ENCODE peak calls at places on chromosomes 12 and 14, in eight cellular contexts. One of them, this sample, is unnamed.

GRCh38 chr12:4270016-4270669 is 3.4 kb upstream of the CCND2 start:
- DNase-seq in cardiac fibroblast: no peak
- DNase-seq in left ventricle myocardium inferior: no peak
- DNase-seq in A549: no peak
- DNase-seq in CD8-positive, alpha-beta memory T cell: peak; percentile 26
- DNase-seq in colonic mucosa: peak; percentile 82
- DNase-seq in NB4: no peak
- DNase-seq in fibroblast of lung: no peak
- DNase-seq in this sample: no peak

GRCh38 chr14:19801118-19801464 is 2.5 kb upstream of the OR4N2 start:
- DNase-seq in colonic mucosa: no peak
- DNase-seq in A549: no peak
- DNase-seq in cardiac fibroblast: no peak
- DNase-seq in NB4: no peak
- DNase-seq in left ventricle myocardium inferior: no peak
- DNase-seq in fibroblast of lung: no peak
- DNase-seq in CD8-positive, alpha-beta memory T cell: no peak
- DNase-seq in this sample: no peak

GRCh38 chr12:4281173-4281654 is 7.7 kb downstream of the CCND2 start:
- DNase-seq in A549: no peak
- DNase-seq in cardiac fibroblast: peak; percentile 35
- DNase-seq in NB4: no peak
- DNase-seq in colonic mucosa: peak; percentile 48
- DNase-seq in left ventricle myocardium inferior: no peak
- DNase-seq in fibroblast of lung: peak; percentile 40
- DNase-seq in CD8-positive, alpha-beta memory T cell: no peak
- DNase-seq in this sample: no peak

GRCh38 chr12:66050283-66050576 is 80.3 kb downstream of the LLPH start:
- DNase-seq in A549: no peak
- DNase-seq in fibroblast of lung: no peak
- DNase-seq in cardiac fibroblast: no peak
- DNase-seq in NB4: no peak
- DNase-seq in colonic mucosa: no peak
- DNase-seq in CD8-positive, alpha-beta memory T cell: no peak
- DNase-seq in left ventricle myocardium inferior: no peak
- DNase-seq in this sample: no peak

GRCh38 chr14:54108481-54109471 is 152.2 kb upstream of the BMP4 start:
- DNase-seq in A549: no peak
- DNase-seq in CD8-positive, alpha-beta memory T cell: no peak
- DNase-seq in cardiac fibroblast: peak; percentile 90
- DNase-seq in fibroblast of lung: peak; percentile 47
- DNase-seq in NB4: no peak
- DNase-seq in left ventricle myocardium inferior: no peak
- DNase-seq in colonic mucosa: no peak
- DNase-seq in this sample: peak; percentile 44

GRCh38 chr12:9319044-9319841 is 111.0 kb upstream of the PZP start:
- DNase-seq in colonic mucosa: no peak
- DNase-seq in A549: no peak
- DNase-seq in CD8-positive, alpha-beta memory T cell: no peak
- DNase-seq in NB4: no peak
- DNase-seq in cardiac fibroblast: peak; percentile 11
- DNase-seq in fibroblast of lung: peak; percentile 30
- DNase-seq in left ventricle myocardium inferior: no peak
- DNase-seq in this sample: no peak

GRCh38 chr12:82783456-82783855 is 96.8 kb downstream of the TMTC2 start:
- DNase-seq in colonic mucosa: no peak
- DNase-seq in fibroblast of lung: no peak
- DNase-seq in CD8-positive, alpha-beta memory T cell: no peak
- DNase-seq in cardiac fibroblast: no peak
- DNase-seq in A549: no peak
- DNase-seq in NB4: no peak
- DNase-seq in left ventricle myocardium inferior: no peak
- DNase-seq in this sample: no peak

GRCh38 chr12:2027379-2027778 is 23.1 kb upstream of the DCP1B start:
- DNase-seq in colonic mucosa: no peak
- DNase-seq in cardiac fibroblast: peak; percentile 22
- DNase-seq in left ventricle myocardium inferior: no peak
- DNase-seq in fibroblast of lung: no peak
- DNase-seq in A549: no peak
- DNase-seq in CD8-positive, alpha-beta memory T cell: no peak
- DNase-seq in NB4: no peak
- DNase-seq in this sample: no peak

GRCh38 chr14:64602826-64603225 is 53.1 kb downstream of the PPP1R36 start:
- DNase-seq in NB4: no peak
- DNase-seq in cardiac fibroblast: no peak
- DNase-seq in fibroblast of lung: no peak
- DNase-seq in colonic mucosa: no peak
- DNase-seq in left ventricle myocardium inferior: no peak
- DNase-seq in CD8-positive, alpha-beta memory T cell: no peak
- DNase-seq in A549: no peak
- DNase-seq in this sample: no peak

GRCh38 chr12:26196424-26196722 is 1.0 kb downstream of the SSPN start:
- DNase-seq in cardiac fibroblast: no peak
- DNase-seq in A549: no peak
- DNase-seq in CD8-positive, alpha-beta memory T cell: no peak
- DNase-seq in colonic mucosa: no peak
- DNase-seq in left ventricle myocardium inferior: no peak
- DNase-seq in fibroblast of lung: peak; percentile 48
- DNase-seq in NB4: no peak
- DNase-seq in this sample: no peak

GRCh38 chr12:509494-509893 is 49.8 kb downstream of the B4GALNT3 start:
- DNase-seq in colonic mucosa: peak; percentile 64
- DNase-seq in cardiac fibroblast: peak; percentile 28
- DNase-seq in A549: no peak
- DNase-seq in fibroblast of lung: no peak
- DNase-seq in left ventricle myocardium inferior: no peak
- DNase-seq in NB4: no peak
- DNase-seq in CD8-positive, alpha-beta memory T cell: no peak
- DNase-seq in this sample: no peak

GRCh38 chr12:82555699-82556098 is 131.0 kb upstream of the TMTC2 start:
- DNase-seq in left ventricle myocardium inferior: no peak
- DNase-seq in NB4: no peak
- DNase-seq in CD8-positive, alpha-beta memory T cell: no peak
- DNase-seq in A549: no peak
- DNase-seq in cardiac fibroblast: peak; percentile 7
- DNase-seq in fibroblast of lung: no peak
- DNase-seq in colonic mucosa: no peak
- DNase-seq in this sample: no peak

GRCh38 chr14:101065246-101065645 is 161.7 kb upstream of the RTL1 start:
- DNase-seq in fibroblast of lung: no peak
- DNase-seq in A549: no peak
- DNase-seq in cardiac fibroblast: no peak
- DNase-seq in colonic mucosa: no peak
- DNase-seq in left ventricle myocardium inferior: no peak
- DNase-seq in CD8-positive, alpha-beta memory T cell: no peak
- DNase-seq in NB4: no peak
- DNase-seq in this sample: no peak

GRCh38 chr14:22065372-22065771 is 391.8 kb upstream of the OR4E1 start:
- DNase-seq in colonic mucosa: no peak
- DNase-seq in NB4: no peak
- DNase-seq in A549: no peak
- DNase-seq in left ventricle myocardium inferior: no peak
- DNase-seq in fibroblast of lung: no peak
- DNase-seq in cardiac fibroblast: no peak
- DNase-seq in CD8-positive, alpha-beta memory T cell: no peak
- DNase-seq in this sample: no peak

GRCh38 chr14:22071001-22071400 is 397.4 kb upstream of the OR4E1 start:
- DNase-seq in CD8-positive, alpha-beta memory T cell: peak; percentile 56
- DNase-seq in colonic mucosa: no peak
- DNase-seq in left ventricle myocardium inferior: no peak
- DNase-seq in cardiac fibroblast: no peak
- DNase-seq in NB4: peak; percentile 89
- DNase-seq in fibroblast of lung: no peak
- DNase-seq in A549: no peak
- DNase-seq in this sample: no peak

DNA sequence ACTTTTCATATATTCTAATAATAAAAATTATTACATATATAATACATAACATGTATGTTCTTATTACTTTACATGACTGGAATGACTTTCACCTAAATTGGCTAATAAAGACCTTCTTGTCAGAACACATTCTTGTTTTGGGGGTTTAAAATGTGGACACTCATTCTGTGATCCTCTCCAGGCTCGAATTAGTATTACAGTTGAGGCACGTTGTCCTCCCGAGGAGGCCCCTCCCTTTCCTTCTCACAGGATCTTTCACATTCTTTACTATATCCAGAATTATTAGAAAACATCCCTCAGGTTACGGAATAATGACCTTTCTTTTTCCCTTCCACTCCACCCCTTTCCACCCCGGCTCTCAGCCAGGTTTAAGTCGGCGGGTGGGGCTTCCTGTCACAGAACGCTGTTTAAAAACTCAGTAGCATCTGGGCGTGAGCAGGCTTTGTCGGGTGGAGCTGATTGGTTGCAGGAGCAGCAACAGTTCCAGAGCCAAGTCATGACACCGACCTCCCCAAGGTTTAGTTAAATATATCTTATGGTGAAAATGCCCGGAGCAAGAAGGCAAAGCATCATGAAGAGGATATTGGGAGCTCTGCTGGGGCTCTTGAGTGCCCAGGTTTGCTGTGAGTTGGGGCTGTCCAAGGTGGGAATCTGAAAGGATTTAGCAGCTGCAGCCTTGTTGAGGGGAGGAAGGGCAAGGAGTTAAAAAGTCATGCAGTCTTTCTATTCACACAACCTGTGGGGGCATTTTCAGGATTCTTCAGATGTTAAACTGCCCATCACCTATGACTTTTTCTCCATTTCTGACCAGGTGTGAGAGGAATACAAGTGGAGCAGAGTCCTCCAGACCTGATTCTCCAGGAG is 396.7 kb upstream of the OR4E1 start:
- DNase-seq in CD8-positive, alpha-beta memory T cell: peak; percentile 37
- DNase-seq in left ventricle myocardium inferior: peak; percentile 46
- DNase-seq in colonic mucosa: peak; percentile 21
- DNase-seq in NB4: peak; percentile 1
- DNase-seq in fibroblast of lung: peak; percentile 0
- DNase-seq in A549: no peak
- DNase-seq in cardiac fibroblast: no peak
- DNase-seq in this sample: no peak
- H3K4me3 ChIP-seq in CD8-positive, alpha-beta memory T cell: peak overlapping the region; percentile 70
- H3K4me3 ChIP-seq in left ventricle myocardium inferior: peak overlapping the region; percentile 37
- H3K4me3 ChIP-seq in colonic mucosa: no peak overlapping the region
- H3K4me3 ChIP-seq in NB4: no peak overlapping the region
- H3K4me3 ChIP-seq in fibroblast of lung: no peak overlapping the region
- H3K4me3 ChIP-seq in A549: no peak overlapping the region
- H3K4me3 ChIP-seq in cardiac fibroblast: no peak overlapping the region
- H3K4me3 ChIP-seq in this sample: no peak overlapping the region

DNA sequence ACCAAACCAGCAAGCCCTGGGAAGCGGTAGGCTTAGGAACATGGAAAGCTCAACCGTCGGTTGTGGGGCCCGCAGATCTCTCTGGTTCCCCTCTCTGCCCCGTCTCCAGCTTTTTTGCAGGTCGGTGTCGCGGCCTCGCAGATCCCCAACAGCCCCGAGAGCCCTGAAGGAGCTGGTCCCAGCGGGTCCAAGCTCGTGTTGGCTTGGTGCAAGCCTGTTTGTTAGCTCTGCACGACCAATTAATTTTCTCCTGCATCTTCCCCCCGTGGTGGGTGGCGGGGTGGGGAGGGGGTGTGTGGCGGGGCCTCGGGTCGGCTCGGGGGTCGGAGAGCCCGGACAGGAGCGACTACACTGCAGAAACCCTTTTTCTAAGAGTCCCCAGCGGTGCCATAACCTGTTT is 449 bp upstream of the SLC24A4 start:
- DNase-seq in left ventricle myocardium inferior: no peak
- DNase-seq in cardiac fibroblast: no peak
- DNase-seq in NB4: no peak
- DNase-seq in colonic mucosa: no peak
- DNase-seq in fibroblast of lung: no peak
- DNase-seq in A549: no peak
- DNase-seq in CD8-positive, alpha-beta memory T cell: no peak
- DNase-seq in this sample: no peak
- H3K4me3 ChIP-seq in left ventricle myocardium inferior: peak overlapping the region; percentile 62
- H3K4me3 ChIP-seq in cardiac fibroblast: no peak overlapping the region
- H3K4me3 ChIP-seq in NB4: no peak overlapping the region
- H3K4me3 ChIP-seq in colonic mucosa: no peak overlapping the region
- H3K4me3 ChIP-seq in fibroblast of lung: no peak overlapping the region
- H3K4me3 ChIP-seq in A549: peak overlapping the region; percentile 54
- H3K4me3 ChIP-seq in CD8-positive, alpha-beta memory T cell: no peak overlapping the region
- H3K4me3 ChIP-seq in this sample: no peak overlapping the region

GRCh38 chr12:22728989-22729388 is 104.0 kb downstream of the ETNK1 start:
- DNase-seq in A549: no peak
- DNase-seq in fibroblast of lung: peak; percentile 21
- DNase-seq in left ventricle myocardium inferior: no peak
- DNase-seq in cardiac fibroblast: no peak
- DNase-seq in colonic mucosa: no peak
- DNase-seq in CD8-positive, alpha-beta memory T cell: no peak
- DNase-seq in NB4: no peak
- DNase-seq in this sample: no peak

GRCh38 chr12:22733756-22734155 is 108.8 kb downstream of the ETNK1 start:
- DNase-seq in fibroblast of lung: no peak
- DNase-seq in colonic mucosa: no peak
- DNase-seq in A549: no peak
- DNase-seq in NB4: no peak
- DNase-seq in CD8-positive, alpha-beta memory T cell: no peak
- DNase-seq in left ventricle myocardium inferior: no peak
- DNase-seq in cardiac fibroblast: peak; percentile 67
- DNase-seq in this sample: no peak

GRCh38 chr12:22729898-22730443 is 105.0 kb downstream of the ETNK1 start:
- DNase-seq in fibroblast of lung: peak; percentile 84
- DNase-seq in left ventricle myocardium inferior: no peak
- DNase-seq in A549: no peak
- DNase-seq in CD8-positive, alpha-beta memory T cell: no peak
- DNase-seq in NB4: peak; percentile 47
- DNase-seq in cardiac fibroblast: peak; percentile 60
- DNase-seq in colonic mucosa: no peak
- DNase-seq in this sample: peak; percentile 52

GRCh38 chr12:22731231-22731630 is 106.3 kb downstream of the ETNK1 start:
- DNase-seq in colonic mucosa: no peak
- DNase-seq in left ventricle myocardium inferior: no peak
- DNase-seq in fibroblast of lung: no peak
- DNase-seq in NB4: no peak
- DNase-seq in A549: no peak
- DNase-seq in cardiac fibroblast: peak; percentile 14
- DNase-seq in CD8-positive, alpha-beta memory T cell: no peak
- DNase-seq in this sample: no peak

DNA sequence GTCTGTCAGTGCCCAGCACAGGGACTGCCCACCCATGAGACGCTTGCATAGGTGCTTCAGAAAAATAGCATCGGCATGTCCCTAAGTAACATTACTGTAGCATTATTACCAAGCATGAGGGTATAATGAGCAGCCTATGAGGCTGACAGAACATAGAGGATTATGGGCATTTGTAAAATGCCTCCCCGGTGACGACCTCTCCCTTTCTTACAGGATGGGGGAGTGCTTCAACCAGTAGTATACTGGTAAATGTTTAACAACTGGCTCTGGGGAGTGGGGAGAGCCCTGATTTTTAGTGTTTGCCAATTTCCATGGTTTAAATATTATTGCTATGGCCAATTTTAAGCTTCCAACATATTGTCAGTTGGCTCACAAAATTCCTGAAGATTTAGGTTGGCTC is 104.5 kb downstream of the ETNK1 start:
- DNase-seq in A549: no peak
- DNase-seq in left ventricle myocardium inferior: no peak
- DNase-seq in NB4: no peak
- DNase-seq in fibroblast of lung: no peak
- DNase-seq in cardiac fibroblast: no peak
- DNase-seq in CD8-positive, alpha-beta memory T cell: no peak
- DNase-seq in colonic mucosa: no peak
- DNase-seq in this sample: no peak
- H3K4me3 ChIP-seq in A549: no peak overlapping the region
- H3K4me3 ChIP-seq in left ventricle myocardium inferior: no peak overlapping the region
- H3K4me3 ChIP-seq in NB4: no peak overlapping the region
- H3K4me3 ChIP-seq in fibroblast of lung: peak overlapping the region; percentile 6
- H3K4me3 ChIP-seq in cardiac fibroblast: no peak overlapping the region
- H3K4me3 ChIP-seq in CD8-positive, alpha-beta memory T cell: no peak overlapping the region
- H3K4me3 ChIP-seq in colonic mucosa: no peak overlapping the region
- H3K4me3 ChIP-seq in this sample: peak overlapping the region; percentile 16

GRCh38 chr12:3041558-3042164 is 35.5 kb upstream of the TSPAN9 start:
- DNase-seq in colonic mucosa: peak; percentile 67
- DNase-seq in left ventricle myocardium inferior: no peak
- DNase-seq in NB4: peak; percentile 86
- DNase-seq in CD8-positive, alpha-beta memory T cell: peak; percentile 8
- DNase-seq in fibroblast of lung: peak; percentile 77
- DNase-seq in A549: peak; percentile 90
- DNase-seq in cardiac fibroblast: peak; percentile 86
- DNase-seq in this sample: no peak
- H3K4me3 ChIP-seq in colonic mucosa: no peak overlapping the region
- H3K4me3 ChIP-seq in left ventricle myocardium inferior: no peak overlapping the region
- H3K4me3 ChIP-seq in NB4: no peak overlapping the region
- H3K4me3 ChIP-seq in CD8-positive, alpha-beta memory T cell: no peak overlapping the region
- H3K4me3 ChIP-seq in fibroblast of lung: no peak overlapping the region
- H3K4me3 ChIP-seq in A549: no peak overlapping the region
- H3K4me3 ChIP-seq in cardiac fibroblast: no peak overlapping the region
- H3K4me3 ChIP-seq in this sample: no peak overlapping the region

This sample was measured in AG04449.